ENCODE peak calls at places on chromosomes 6 and 20, in nine cellular contexts. One of them, this sample, is unnamed. For H3K4me1, the result is how much of the 10 kb centered on the place peaks cover.

GRCh38 chr6:150016324-150017185 is 8.8 kb downstream of the RAET1L start:
- DNase-seq in heart right ventricle: peak
- DNase-seq in A549: peak
- DNase-seq in prostate gland: peak
- DNase-seq in GM23248: peak
- DNase-seq in DND-41: peak
- DNase-seq in uterus: peak
- DNase-seq in aorta: no peak
- DNase-seq in thoracic aorta: no peak
- DNase-seq in this sample: peak

GRCh38 chr20:18225652-18226051 is 62.7 kb upstream of the ZNF133 start:
- DNase-seq in heart right ventricle: no peak
- DNase-seq in A549: no peak
- DNase-seq in prostate gland: no peak
- DNase-seq in GM23248: peak
- DNase-seq in DND-41: no peak
- DNase-seq in uterus: no peak
- DNase-seq in aorta: no peak
- DNase-seq in thoracic aorta: no peak
- DNase-seq in this sample: no peak

GRCh38 chr6:75488026-75488425 is 5.6 kb downstream of the FILIP1 start:
- DNase-seq in heart right ventricle: no peak
- DNase-seq in A549: no peak
- DNase-seq in prostate gland: no peak
- DNase-seq in GM23248: peak
- DNase-seq in DND-41: no peak
- DNase-seq in uterus: peak
- DNase-seq in aorta: no peak
- DNase-seq in thoracic aorta: no peak
- DNase-seq in this sample: no peak

GRCh38 chr20:34534391-34535165 is 18.4 kb downstream of the DYNLRB1 start:
- DNase-seq in heart right ventricle: no peak
- DNase-seq in A549: no peak
- DNase-seq in prostate gland: no peak
- DNase-seq in GM23248: no peak
- DNase-seq in DND-41: no peak
- DNase-seq in uterus: no peak
- DNase-seq in aorta: no peak
- DNase-seq in thoracic aorta: no peak
- DNase-seq in this sample: no peak

GRCh38 chr20:13342469-13343242 is 121.6 kb downstream of the ISM1 start:
- DNase-seq in heart right ventricle: no peak
- DNase-seq in A549: no peak
- DNase-seq in prostate gland: no peak
- DNase-seq in GM23248: peak
- DNase-seq in DND-41: no peak
- DNase-seq in uterus: no peak
- DNase-seq in aorta: no peak
- DNase-seq in thoracic aorta: no peak
- DNase-seq in this sample: no peak

GRCh38 chr20:38211200-38212097 is 46.4 kb upstream of the TGM2 start:
- DNase-seq in heart right ventricle: no peak
- DNase-seq in A549: no peak
- DNase-seq in prostate gland: no peak
- DNase-seq in GM23248: peak
- DNase-seq in DND-41: no peak
- DNase-seq in uterus: no peak
- DNase-seq in aorta: no peak
- DNase-seq in thoracic aorta: no peak
- DNase-seq in this sample: no peak

GRCh38 chr20:50903353-50904051 is 27.7 kb downstream of the ADNP start:
- DNase-seq in heart right ventricle: no peak
- DNase-seq in A549: no peak
- DNase-seq in prostate gland: no peak
- DNase-seq in GM23248: no peak
- DNase-seq in DND-41: no peak
- DNase-seq in uterus: no peak
- DNase-seq in aorta: no peak
- DNase-seq in thoracic aorta: no peak
- DNase-seq in this sample: no peak

GRCh38 chr6:167742719-167743303 is 83.9 kb upstream of the AFDN start:
- DNase-seq in heart right ventricle: no peak
- DNase-seq in A549: no peak
- DNase-seq in prostate gland: no peak
- DNase-seq in GM23248: no peak
- DNase-seq in DND-41: no peak
- DNase-seq in uterus: no peak
- DNase-seq in aorta: no peak
- DNase-seq in thoracic aorta: no peak
- DNase-seq in this sample: no peak

GRCh38 chr6:38570750-38571149 is 69.0 kb downstream of the BTBD9 start:
- DNase-seq in heart right ventricle: no peak
- DNase-seq in A549: no peak
- DNase-seq in prostate gland: no peak
- DNase-seq in GM23248: peak
- DNase-seq in DND-41: no peak
- DNase-seq in uterus: no peak
- DNase-seq in aorta: no peak
- DNase-seq in thoracic aorta: no peak
- DNase-seq in this sample: no peak

GRCh38 chr20:5848711-5849505 is 98.7 kb downstream of the SHLD1 start:
- DNase-seq in heart right ventricle: no peak
- DNase-seq in A549: no peak
- DNase-seq in prostate gland: no peak
- DNase-seq in GM23248: peak
- DNase-seq in DND-41: no peak
- DNase-seq in uterus: no peak
- DNase-seq in aorta: no peak
- DNase-seq in thoracic aorta: no peak
- DNase-seq in this sample: no peak

GRCh38 chr20:20207872-20208271 is 155.5 kb downstream of the CFAP61 start:
- DNase-seq in heart right ventricle: no peak
- DNase-seq in A549: no peak
- DNase-seq in prostate gland: no peak
- DNase-seq in GM23248: no peak
- DNase-seq in DND-41: no peak
- DNase-seq in uterus: no peak
- DNase-seq in aorta: no peak
- DNase-seq in thoracic aorta: no peak
- DNase-seq in this sample: no peak

GRCh38 chr20:33032555-33032954 is 1.1 kb downstream of the BPIFB6 start:
- DNase-seq in heart right ventricle: no peak
- DNase-seq in A549: no peak
- DNase-seq in prostate gland: no peak
- DNase-seq in GM23248: no peak
- DNase-seq in DND-41: no peak
- DNase-seq in uterus: no peak
- DNase-seq in aorta: no peak
- DNase-seq in thoracic aorta: no peak
- DNase-seq in this sample: no peak

GRCh38 chr6:129835691-129836090 is 25.4 kb downstream of the TMEM244 start:
- DNase-seq in heart right ventricle: no peak
- DNase-seq in A549: no peak
- DNase-seq in prostate gland: no peak
- DNase-seq in GM23248: no peak
- DNase-seq in DND-41: no peak
- DNase-seq in uterus: no peak
- DNase-seq in aorta: no peak
- DNase-seq in thoracic aorta: no peak
- DNase-seq in this sample: peak

GRCh38 chr6:156851447-156851846 is 74.3 kb downstream of the ARID1B start:
- DNase-seq in heart right ventricle: no peak
- DNase-seq in A549: no peak
- DNase-seq in prostate gland: no peak
- DNase-seq in GM23248: no peak
- DNase-seq in DND-41: no peak
- DNase-seq in uterus: no peak
- DNase-seq in aorta: no peak
- DNase-seq in thoracic aorta: no peak
- DNase-seq in this sample: no peak

GRCh38 chr20:54619181-54619580 is 143.8 kb downstream of the DOK5 start:
- DNase-seq in heart right ventricle: peak
- DNase-seq in A549: no peak
- DNase-seq in prostate gland: no peak
- DNase-seq in GM23248: no peak
- DNase-seq in DND-41: no peak
- DNase-seq in uterus: no peak
- DNase-seq in aorta: no peak
- DNase-seq in thoracic aorta: no peak
- DNase-seq in this sample: no peak

DNA sequence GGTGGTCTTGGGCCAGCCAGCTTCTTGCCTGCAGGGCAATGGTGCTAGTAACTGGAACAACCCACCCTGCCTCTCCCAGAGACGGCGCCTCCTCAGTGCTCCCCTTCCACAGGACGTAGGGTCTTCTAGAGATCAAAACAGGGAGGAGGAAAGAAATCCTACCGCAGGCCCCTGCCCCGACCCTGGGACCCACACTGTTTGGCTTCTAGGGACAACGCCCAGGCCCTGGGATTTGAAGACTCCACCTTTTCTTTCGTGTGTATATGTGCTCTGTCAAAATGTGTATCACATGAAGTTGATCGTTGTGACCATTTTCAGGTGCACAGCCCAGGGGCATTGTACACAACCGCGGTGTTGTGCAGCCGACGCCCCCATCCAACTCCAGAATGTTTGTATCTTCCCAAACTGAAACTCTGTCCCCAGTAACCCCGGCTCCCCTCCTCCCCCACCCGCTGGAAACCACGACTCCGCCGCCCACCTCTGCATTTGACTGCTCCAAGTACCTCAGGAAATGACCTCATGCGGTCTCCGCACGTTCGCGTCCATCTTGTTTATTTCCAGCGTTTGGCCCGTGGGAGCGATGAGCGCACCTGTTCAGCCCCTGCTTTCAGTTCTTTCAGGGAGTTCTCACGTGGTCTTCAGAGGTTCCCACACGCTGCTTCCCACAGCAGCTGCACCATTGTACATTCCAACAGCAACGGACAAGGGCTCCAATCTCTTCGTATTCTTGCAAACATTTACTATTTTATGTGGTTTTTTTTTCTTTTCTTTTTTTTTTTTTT is 3.4 kb upstream of the BHLHE23 start:
- DNase-seq in heart right ventricle: no peak
- DNase-seq in A549: no peak
- DNase-seq in prostate gland: no peak
- DNase-seq in GM23248: no peak
- DNase-seq in DND-41: peak
- DNase-seq in uterus: no peak
- DNase-seq in aorta: no peak
- DNase-seq in thoracic aorta: no peak
- DNase-seq in this sample: no peak
- H3K4me3 ChIP-seq in heart right ventricle: no peak
- H3K4me3 ChIP-seq in A549: peak
- H3K4me3 ChIP-seq in prostate gland: no peak
- H3K4me3 ChIP-seq in GM23248: no peak
- H3K4me3 ChIP-seq in DND-41: peak
- H3K4me3 ChIP-seq in uterus: no peak
- H3K4me3 ChIP-seq in aorta: no peak
- H3K4me3 ChIP-seq in thoracic aorta: peak
- H3K4me3 ChIP-seq in this sample: no peak

GRCh38 chr20:31690124-31690666 is 32.5 kb downstream of the BCL2L1 start:
- DNase-seq in heart right ventricle: no peak
- DNase-seq in A549: no peak
- DNase-seq in prostate gland: no peak
- DNase-seq in GM23248: no peak
- DNase-seq in DND-41: no peak
- DNase-seq in uterus: no peak
- DNase-seq in aorta: no peak
- DNase-seq in thoracic aorta: no peak
- DNase-seq in this sample: no peak
- H3K4me1 ChIP-seq in heart right ventricle: half or more
- H3K4me1 ChIP-seq in A549: half or more
- H3K4me1 ChIP-seq in prostate gland: under half
- H3K4me1 ChIP-seq in GM23248: under half
- H3K4me1 ChIP-seq in DND-41: half or more
- H3K4me1 ChIP-seq in uterus: under half
- H3K4me1 ChIP-seq in aorta: under half
- H3K4me1 ChIP-seq in thoracic aorta: half or more
- H3K4me1 ChIP-seq in this sample: under half

DNA sequence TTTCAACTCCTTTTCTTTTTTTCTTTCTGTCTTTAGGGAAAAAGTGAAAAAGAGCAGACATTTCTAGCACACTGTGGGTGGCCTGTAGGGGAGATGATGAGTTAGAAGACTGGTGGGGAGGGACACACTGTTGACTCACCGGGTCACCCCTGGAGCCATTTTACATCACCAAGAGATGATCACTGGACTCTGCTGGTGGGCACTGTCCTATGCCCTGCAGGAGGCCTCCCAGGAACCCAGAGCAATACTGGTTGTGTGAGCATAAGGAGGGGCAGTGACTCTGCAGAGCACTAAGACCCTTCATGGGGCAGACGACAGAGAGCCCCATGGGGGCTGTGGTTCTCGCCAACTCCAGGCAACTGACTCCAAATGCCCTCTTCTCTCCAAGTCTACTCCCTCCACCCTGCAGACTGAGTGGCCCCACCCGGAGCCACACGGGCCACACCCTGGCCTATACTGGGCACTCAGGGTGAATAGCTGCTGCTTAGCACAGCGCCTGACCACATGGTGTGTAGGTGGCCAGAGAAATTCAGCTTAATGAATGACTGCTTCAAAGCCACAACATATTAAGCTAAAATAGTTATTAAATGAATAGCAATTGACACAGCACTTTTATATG is 177.5 kb downstream of the CDC5L start:
- DNase-seq in heart right ventricle: no peak
- DNase-seq in A549: no peak
- DNase-seq in prostate gland: no peak
- DNase-seq in GM23248: peak
- DNase-seq in DND-41: no peak
- DNase-seq in uterus: no peak
- DNase-seq in aorta: no peak
- DNase-seq in thoracic aorta: no peak
- DNase-seq in this sample: no peak
- H3K27ac ChIP-seq in heart right ventricle: no peak
- H3K27ac ChIP-seq in A549: no peak
- H3K27ac ChIP-seq in prostate gland: no peak
- H3K27ac ChIP-seq in GM23248: no peak
- H3K27ac ChIP-seq in DND-41: no peak
- H3K27ac ChIP-seq in uterus: no peak
- H3K27ac ChIP-seq in aorta: no peak
- H3K27ac ChIP-seq in thoracic aorta: no peak
- H3K27ac ChIP-seq in this sample: no peak

GRCh38 chr20:46316984-46317684 is 8.8 kb upstream of the CDH22 start:
- DNase-seq in heart right ventricle: no peak
- DNase-seq in A549: no peak
- DNase-seq in prostate gland: no peak
- DNase-seq in GM23248: no peak
- DNase-seq in DND-41: no peak
- DNase-seq in uterus: no peak
- DNase-seq in aorta: no peak
- DNase-seq in thoracic aorta: no peak
- DNase-seq in this sample: no peak
- H3K4me3 ChIP-seq in heart right ventricle: no peak
- H3K4me3 ChIP-seq in A549: no peak
- H3K4me3 ChIP-seq in prostate gland: no peak
- H3K4me3 ChIP-seq in GM23248: no peak
- H3K4me3 ChIP-seq in DND-41: no peak
- H3K4me3 ChIP-seq in uterus: no peak
- H3K4me3 ChIP-seq in aorta: no peak
- H3K4me3 ChIP-seq in thoracic aorta: no peak
- H3K4me3 ChIP-seq in this sample: no peak